ENCODE peak calls at places on chromosomes 7 and 10, in seven cellular contexts. I is NK-92 treated with Interleukin-12 subunit alpha and Interleukin-12 subunit beta, amount 100 ng/mL, for 24 hours; F is OCI-LY7; H is WERI-Rb-1; C is HCT116; N is Right ventricle myocardium superior; J is PC-3. U is an unnamed sample.

GRCh38 chr7:133703547-133703946 is 423.6 kb upstream of the LRGUK start:
- DNase-seq in F (no peak), C (no peak), H (no peak), I (no peak), N (no peak), J (no peak), U (no peak)

GRCh38 chr7:131110294-131111080 is 217.2 kb upstream of the MKLN1 start:
- DNase-seq in F (no peak), J (peak), I (no peak), N (no peak), H (no peak), C (no peak), U (peak)

GRCh38 chr10:128095023-128095752 is 31.0 kb downstream of the MKI67 start:
- DNase-seq in J (peak), N (no peak), C (peak), H (no peak), I (peak), F (peak), U (peak)

GRCh38 chr10:76302936-76303656 is 871.7 kb downstream of the LRMDA start:
- DNase-seq in N (no peak), J (no peak), F (no peak), I (no peak), H (no peak), C (no peak), U (no peak)

GRCh38 chr7:150778738-150779301 is 21.3 kb downstream of the TMEM176B start:
- DNase-seq in F (peak), I (peak), J (peak), C (peak), H (peak), N (peak), U (peak)

GRCh38 chr7:157903715-157904114 is 566.9 kb downstream of the DNAJB6 start:
- DNase-seq in C (no peak), J (no peak), H (peak), N (no peak), I (no peak), F (no peak), U (no peak)

GRCh38 chr10:27620425-27621397 is 116.6 kb downstream of the RAB18 start:
- DNase-seq in N (no peak), I (no peak), F (no peak), H (no peak), C (no peak), J (no peak), U (no peak)

GRCh38 chr10:13270877-13271551 is 28.9 kb downstream of the PHYH start:
- DNase-seq in J (peak), C (peak), F (no peak), H (no peak), N (no peak), I (no peak), U (peak)

U was measured in NB4.